ENCODE peak calls at places on chromosomes 12 and 14, in ten cellular contexts. One of them, this sample, is unnamed.

GRCh38 chr14:32203928-32204357 is 874 bp upstream of the RNU6-8 start:
- DNase-seq in tibial nerve: no peak
- DNase-seq in breast epithelium: peak; percentile 34
- DNase-seq in IMR-90: no peak
- DNase-seq in esophagus squamous epithelium: no peak
- DNase-seq in ovary: peak; percentile 48
- DNase-seq in stomach: no peak
- DNase-seq in A549: no peak
- DNase-seq in prostate gland: no peak
- DNase-seq in upper lobe of left lung: no peak
- DNase-seq in this sample: peak; percentile 68

GRCh38 chr12:6201199-6201608 is 1.0 kb downstream of the CD9 start:
- DNase-seq in tibial nerve: no peak
- DNase-seq in breast epithelium: peak; percentile 66
- DNase-seq in IMR-90: no peak
- DNase-seq in esophagus squamous epithelium: no peak
- DNase-seq in ovary: no peak
- DNase-seq in stomach: no peak
- DNase-seq in A549: peak; percentile 68
- DNase-seq in prostate gland: peak; percentile 74
- DNase-seq in upper lobe of left lung: peak; percentile 85
- DNase-seq in this sample: peak; percentile 74

GRCh38 chr14:106372870-106373657 is 846.7 kb downstream of the TMEM121 start:
- DNase-seq in tibial nerve: no peak
- DNase-seq in breast epithelium: no peak
- DNase-seq in IMR-90: no peak
- DNase-seq in esophagus squamous epithelium: no peak
- DNase-seq in ovary: peak; percentile 18
- DNase-seq in stomach: peak; percentile 73
- DNase-seq in A549: peak; percentile 36
- DNase-seq in prostate gland: peak; percentile 12
- DNase-seq in upper lobe of left lung: peak; percentile 91
- DNase-seq in this sample: peak; percentile 73

GRCh38 chr14:95445161-95445560 is 71.3 kb downstream of the SYNE3 start:
- DNase-seq in tibial nerve: no peak
- DNase-seq in breast epithelium: no peak
- DNase-seq in IMR-90: no peak
- DNase-seq in esophagus squamous epithelium: no peak
- DNase-seq in ovary: no peak
- DNase-seq in stomach: no peak
- DNase-seq in A549: no peak
- DNase-seq in prostate gland: no peak
- DNase-seq in upper lobe of left lung: no peak
- DNase-seq in this sample: no peak

GRCh38 chr14:60093088-60093487 is 1.4 kb downstream of the PCNX4 start:
- DNase-seq in tibial nerve: no peak
- DNase-seq in breast epithelium: no peak
- DNase-seq in IMR-90: no peak
- DNase-seq in esophagus squamous epithelium: no peak
- DNase-seq in ovary: no peak
- DNase-seq in stomach: no peak
- DNase-seq in A549: no peak
- DNase-seq in prostate gland: no peak
- DNase-seq in upper lobe of left lung: no peak
- DNase-seq in this sample: no peak

GRCh38 chr12:89064780-89065179 is 287.5 kb downstream of the DUSP6 start:
- DNase-seq in tibial nerve: no peak
- DNase-seq in breast epithelium: no peak
- DNase-seq in IMR-90: peak; percentile 71
- DNase-seq in esophagus squamous epithelium: no peak
- DNase-seq in ovary: no peak
- DNase-seq in stomach: no peak
- DNase-seq in A549: no peak
- DNase-seq in prostate gland: no peak
- DNase-seq in upper lobe of left lung: no peak
- DNase-seq in this sample: no peak

GRCh38 chr14:87992349-87992719 is 648 bp downstream of the GALC start:
- DNase-seq in tibial nerve: no peak
- DNase-seq in breast epithelium: no peak
- DNase-seq in IMR-90: peak; percentile 11
- DNase-seq in esophagus squamous epithelium: no peak
- DNase-seq in ovary: no peak
- DNase-seq in stomach: no peak
- DNase-seq in A549: no peak
- DNase-seq in prostate gland: no peak
- DNase-seq in upper lobe of left lung: no peak
- DNase-seq in this sample: no peak

GRCh38 chr14:68363841-68364711 is 428.8 kb downstream of the ZFP36L1 start:
- DNase-seq in tibial nerve: no peak
- DNase-seq in breast epithelium: no peak
- DNase-seq in IMR-90: peak; percentile 62
- DNase-seq in esophagus squamous epithelium: no peak
- DNase-seq in ovary: no peak
- DNase-seq in stomach: no peak
- DNase-seq in A549: no peak
- DNase-seq in prostate gland: no peak
- DNase-seq in upper lobe of left lung: peak; percentile 53
- DNase-seq in this sample: no peak

GRCh38 chr14:22613091-22613695 is 15.1 kb downstream of the ABHD4 start:
- DNase-seq in tibial nerve: no peak
- DNase-seq in breast epithelium: no peak
- DNase-seq in IMR-90: no peak
- DNase-seq in esophagus squamous epithelium: no peak
- DNase-seq in ovary: no peak
- DNase-seq in stomach: no peak
- DNase-seq in A549: no peak
- DNase-seq in prostate gland: no peak
- DNase-seq in upper lobe of left lung: no peak
- DNase-seq in this sample: no peak
- TF ChIP-seq CTCF in tibial nerve: no peak
- TF ChIP-seq CTCF in breast epithelium: no peak
- TF ChIP-seq CTCF in IMR-90: peak; percentile 34
- TF ChIP-seq CTCF in esophagus squamous epithelium: no peak
- TF ChIP-seq CTCF in ovary: no peak
- TF ChIP-seq CTCF in stomach: no peak
- TF ChIP-seq CTCF in A549: no peak
- TF ChIP-seq CTCF in prostate gland: no peak
- TF ChIP-seq CTCF in upper lobe of left lung: no peak
- TF ChIP-seq CTCF in this sample: no peak

GRCh38 chr14:103029936-103030335 is 27.4 kb downstream of the CDC42BPB start:
- DNase-seq in tibial nerve: no peak
- DNase-seq in breast epithelium: no peak
- DNase-seq in IMR-90: no peak
- DNase-seq in esophagus squamous epithelium: no peak
- DNase-seq in ovary: no peak
- DNase-seq in stomach: no peak
- DNase-seq in A549: no peak
- DNase-seq in prostate gland: no peak
- DNase-seq in upper lobe of left lung: no peak
- DNase-seq in this sample: peak; percentile 43

GRCh38 chr14:103028161-103028767 is 29.1 kb downstream of the CDC42BPB start:
- DNase-seq in tibial nerve: no peak
- DNase-seq in breast epithelium: no peak
- DNase-seq in IMR-90: no peak
- DNase-seq in esophagus squamous epithelium: no peak
- DNase-seq in ovary: no peak
- DNase-seq in stomach: no peak
- DNase-seq in A549: no peak
- DNase-seq in prostate gland: no peak
- DNase-seq in upper lobe of left lung: no peak
- DNase-seq in this sample: no peak

GRCh38 chr14:103027451-103027850 is 29.9 kb downstream of the CDC42BPB start:
- DNase-seq in tibial nerve: no peak
- DNase-seq in breast epithelium: no peak
- DNase-seq in IMR-90: no peak
- DNase-seq in esophagus squamous epithelium: no peak
- DNase-seq in ovary: no peak
- DNase-seq in stomach: no peak
- DNase-seq in A549: no peak
- DNase-seq in prostate gland: no peak
- DNase-seq in upper lobe of left lung: no peak
- DNase-seq in this sample: no peak

GRCh38 chr14:103028772-103029171 is 28.6 kb downstream of the CDC42BPB start:
- DNase-seq in tibial nerve: no peak
- DNase-seq in breast epithelium: no peak
- DNase-seq in IMR-90: no peak
- DNase-seq in esophagus squamous epithelium: no peak
- DNase-seq in ovary: no peak
- DNase-seq in stomach: no peak
- DNase-seq in A549: no peak
- DNase-seq in prostate gland: no peak
- DNase-seq in upper lobe of left lung: no peak
- DNase-seq in this sample: no peak

DNA sequence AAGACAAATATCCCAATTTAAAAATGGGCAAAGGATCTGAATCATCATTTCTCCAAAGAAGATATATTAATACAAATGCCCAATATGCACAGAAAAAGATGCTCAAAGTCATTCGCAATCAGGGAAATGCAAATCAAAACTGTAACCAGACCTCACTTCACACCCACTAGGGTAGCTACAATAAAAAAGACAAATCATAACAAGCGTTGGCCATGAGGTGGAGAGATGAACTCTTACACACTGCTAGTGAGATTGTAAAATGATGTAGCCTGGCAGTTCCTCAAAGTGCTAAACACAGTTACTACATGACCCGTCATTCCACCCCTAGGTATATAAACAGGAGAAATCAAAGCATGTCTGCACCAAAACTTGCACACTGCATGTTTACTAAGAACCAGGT is 30.4 kb downstream of the CDC42BPB start:
- DNase-seq in tibial nerve: no peak
- DNase-seq in breast epithelium: no peak
- DNase-seq in IMR-90: no peak
- DNase-seq in esophagus squamous epithelium: no peak
- DNase-seq in ovary: no peak
- DNase-seq in stomach: no peak
- DNase-seq in A549: no peak
- DNase-seq in prostate gland: no peak
- DNase-seq in upper lobe of left lung: no peak
- DNase-seq in this sample: no peak
- H3K4me1 ChIP-seq in tibial nerve: peaks cover 58% of the 10 kb centered on the region
- H3K4me1 ChIP-seq in breast epithelium: no peaks in the 10 kb centered on the region
- H3K4me1 ChIP-seq in IMR-90: peaks cover 20% of the 10 kb centered on the region
- H3K4me1 ChIP-seq in esophagus squamous epithelium: peaks cover 29% of the 10 kb centered on the region
- H3K4me1 ChIP-seq in ovary: peaks cover 14% of the 10 kb centered on the region
- H3K4me1 ChIP-seq in stomach: peaks cover 27% of the 10 kb centered on the region
- H3K4me1 ChIP-seq in A549: peaks cover 32% of the 10 kb centered on the region
- H3K4me1 ChIP-seq in prostate gland: peaks cover 9% of the 10 kb centered on the region
- H3K4me1 ChIP-seq in upper lobe of left lung: peaks cover 57% of the 10 kb centered on the region
- H3K4me1 ChIP-seq in this sample: no peaks in the 10 kb centered on the region

GRCh38 chr14:28807518-28807917 is 40.9 kb downstream of the FOXG1 start:
- DNase-seq in tibial nerve: no peak
- DNase-seq in breast epithelium: no peak
- DNase-seq in IMR-90: no peak
- DNase-seq in esophagus squamous epithelium: no peak
- DNase-seq in ovary: no peak
- DNase-seq in stomach: no peak
- DNase-seq in A549: no peak
- DNase-seq in prostate gland: no peak
- DNase-seq in upper lobe of left lung: no peak
- DNase-seq in this sample: no peak
- TF ChIP-seq POLR2A in tibial nerve: no peak
- TF ChIP-seq POLR2A in breast epithelium: no peak
- TF ChIP-seq POLR2A in IMR-90: no peak
- TF ChIP-seq POLR2A in esophagus squamous epithelium: no peak
- TF ChIP-seq POLR2A in ovary: no peak
- TF ChIP-seq POLR2A in stomach: no peak
- TF ChIP-seq POLR2A in A549: no peak
- TF ChIP-seq POLR2A in prostate gland: no peak
- TF ChIP-seq POLR2A in upper lobe of left lung: no peak
- TF ChIP-seq POLR2A in this sample: no peak

GRCh38 chr14:99887407-99887806 is 94.2 kb downstream of the EML1 start:
- DNase-seq in tibial nerve: no peak
- DNase-seq in breast epithelium: no peak
- DNase-seq in IMR-90: no peak
- DNase-seq in esophagus squamous epithelium: no peak
- DNase-seq in ovary: no peak
- DNase-seq in stomach: no peak
- DNase-seq in A549: no peak
- DNase-seq in prostate gland: no peak
- DNase-seq in upper lobe of left lung: peak; percentile 45
- DNase-seq in this sample: no peak

GRCh38 chr14:99881011-99881410 is 87.8 kb downstream of the EML1 start:
- DNase-seq in tibial nerve: no peak
- DNase-seq in breast epithelium: no peak
- DNase-seq in IMR-90: peak; percentile 35
- DNase-seq in esophagus squamous epithelium: no peak
- DNase-seq in ovary: no peak
- DNase-seq in stomach: no peak
- DNase-seq in A549: no peak
- DNase-seq in prostate gland: no peak
- DNase-seq in upper lobe of left lung: no peak
- DNase-seq in this sample: no peak

GRCh38 chr14:99885649-99885958 is 92.4 kb downstream of the EML1 start:
- DNase-seq in tibial nerve: no peak
- DNase-seq in breast epithelium: no peak
- DNase-seq in IMR-90: no peak
- DNase-seq in esophagus squamous epithelium: no peak
- DNase-seq in ovary: no peak
- DNase-seq in stomach: no peak
- DNase-seq in A549: no peak
- DNase-seq in prostate gland: no peak
- DNase-seq in upper lobe of left lung: no peak
- DNase-seq in this sample: no peak

GRCh38 chr14:99883866-99884650 is 90.8 kb downstream of the EML1 start:
- DNase-seq in tibial nerve: no peak
- DNase-seq in breast epithelium: no peak
- DNase-seq in IMR-90: no peak
- DNase-seq in esophagus squamous epithelium: no peak
- DNase-seq in ovary: no peak
- DNase-seq in stomach: no peak
- DNase-seq in A549: no peak
- DNase-seq in prostate gland: no peak
- DNase-seq in upper lobe of left lung: no peak
- DNase-seq in this sample: no peak

DNA sequence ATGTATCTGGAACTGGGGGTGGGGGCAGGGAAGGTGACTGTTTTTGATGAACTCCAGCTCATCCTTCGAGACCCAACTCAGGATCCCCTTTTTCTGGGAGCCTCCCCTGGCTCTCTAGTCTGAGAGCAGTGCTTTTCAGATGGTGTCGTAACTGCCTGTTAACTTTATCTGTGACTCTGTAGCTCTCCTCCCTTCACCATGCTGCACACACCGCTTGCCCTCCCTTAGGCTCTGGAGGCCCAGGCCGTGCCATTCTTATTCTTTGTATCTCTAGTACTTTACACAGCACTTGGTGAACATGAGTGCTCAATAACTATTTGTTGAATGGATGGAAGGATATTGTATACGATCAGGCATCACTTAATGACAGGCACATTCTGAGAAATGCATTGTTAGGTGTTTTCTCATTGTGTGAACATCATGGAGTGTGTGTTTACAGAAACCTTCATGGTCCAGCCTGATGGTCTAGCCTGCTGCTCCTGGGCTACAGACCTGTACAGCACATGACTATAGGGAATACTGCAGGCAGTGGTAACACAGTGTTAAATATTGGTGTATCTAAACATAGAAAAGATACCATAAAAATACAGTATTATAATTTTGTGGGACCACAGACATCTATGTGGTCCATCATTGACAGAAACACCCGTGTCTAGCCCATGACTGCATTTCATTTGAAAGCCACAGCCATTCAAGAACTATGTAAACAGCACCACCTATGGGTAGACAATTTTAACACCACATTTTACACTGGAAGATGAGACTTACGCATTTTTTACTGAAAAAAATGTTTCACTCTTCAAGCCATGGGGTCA is 91.8 kb downstream of the EML1 start:
- DNase-seq in tibial nerve: no peak
- DNase-seq in breast epithelium: no peak
- DNase-seq in IMR-90: peak; percentile 77
- DNase-seq in esophagus squamous epithelium: no peak
- DNase-seq in ovary: no peak
- DNase-seq in stomach: no peak
- DNase-seq in A549: peak; percentile 71
- DNase-seq in prostate gland: peak; percentile 34
- DNase-seq in upper lobe of left lung: no peak
- DNase-seq in this sample: no peak
- TF ChIP-seq CTCF in tibial nerve: peak; percentile 67
- TF ChIP-seq CTCF in breast epithelium: peak; percentile 81
- TF ChIP-seq CTCF in IMR-90: peak; percentile 91
- TF ChIP-seq CTCF in esophagus squamous epithelium: peak; percentile 70
- TF ChIP-seq CTCF in ovary: peak; percentile 69
- TF ChIP-seq CTCF in stomach: peak; percentile 64
- TF ChIP-seq CTCF in A549: peak; percentile 95
- TF ChIP-seq CTCF in prostate gland: peak; percentile 48
- TF ChIP-seq CTCF in upper lobe of left lung: peak; percentile 56
- TF ChIP-seq CTCF in this sample: peak; percentile 81